ENCODE peak calls at places on chromosomes 3 and 15, in eight cellular contexts. S, Y, E, O, C, W, D and K are unnamed samples.
A peak's percentile ranks its signal among the peaks of the same experiment; 100 is the strongest.

GRCh38 chr3:53812434-53812833 is 33.8 kb downstream of the CHDH start:
- DNase-seq in C (no peak), O (no peak), W (no peak), D (no peak), Y (no peak), E (no peak), S (no peak), K (no peak)

GRCh38 chr15:43873651-43874050 is 46.8 kb downstream of the WDR76 start:
- DNase-seq in E (no peak), S (no peak), Y (no peak), W (no peak), C (no peak), D (no peak), O (no peak), K (no peak)

GRCh38 chr15:60795889-60796288 is 316.9 kb upstream of the ICE2 start:
- DNase-seq in C (no peak), S (no peak), E (no peak), D (no peak), O (no peak), W (no peak), Y (no peak), K (no peak)

GRCh38 chr3:194691481-194692281 is 6.0 kb downstream of the FAM43A start:
- DNase-seq in Y (no peak), O (peak; percentile 18), W (no peak), D (no peak), C (no peak), E (peak; percentile 68), S (no peak), K (no peak)

GRCh38 chr15:83199288-83199687 is 8.3 kb downstream of the HDGFL3 start:
- DNase-seq in O (no peak), E (no peak), W (no peak), D (no peak), Y (no peak), S (no peak), C (no peak), K (no peak)

GRCh38 chr3:129003578-129004112 is 2.5 kb downstream of the EFCC1 start:
- DNase-seq in D (no peak), W (no peak), E (no peak), S (peak; percentile 7), Y (no peak), C (no peak), O (peak; percentile 47), K (peak; percentile 83)

GRCh38 chr3:22117751-22118346 is 366.8 kb upstream of the ZNF385D start:
- DNase-seq in W (no peak), S (no peak), C (no peak), Y (no peak), D (peak; percentile 61), E (peak; percentile 63), O (no peak), K (peak; percentile 15)

GRCh38 chr15:67521770-67522568 is 1.0 kb downstream of the C15orf61 start:
- DNase-seq in S (no peak), D (peak; percentile 45), C (peak; percentile 20), W (no peak), E (peak; percentile 40), O (no peak), Y (no peak), K (no peak)

GRCh38 chr3:136513367-136513766 is 238.8 kb downstream of the STAG1 start:
- DNase-seq in O (no peak), W (no peak), Y (no peak), S (no peak), E (no peak), D (no peak), C (no peak), K (no peak)

GRCh38 chr3:197149528-197149927 is 119.9 kb upstream of the MELTF start:
- DNase-seq in S (no peak), D (no peak), W (no peak), E (peak; percentile 48), C (no peak), O (no peak), Y (no peak), K (no peak)

GRCh38 chr3:51332156-51332555 is 52.9 kb upstream of the MANF start:
- DNase-seq in E (no peak), W (no peak), Y (no peak), O (no peak), S (no peak), D (no peak), C (no peak), K (no peak)

GRCh38 chr3:172152869-172153268 is 113.5 kb downstream of the FNDC3B start:
- DNase-seq in D (no peak), E (peak; percentile 68), S (no peak), C (no peak), W (no peak), O (no peak), Y (no peak), K (no peak)

GRCh38 chr3:190024912-190025311 is 95.8 kb downstream of the P3H2 start:
- DNase-seq in C (no peak), S (no peak), W (no peak), D (no peak), Y (no peak), E (peak; percentile 85), O (no peak), K (no peak)

GRCh38 chr15:45179221-45179985 is 8.4 kb downstream of the SHF start:
- DNase-seq in C (peak; percentile 29), E (peak; percentile 69), S (no peak), D (no peak), Y (no peak), O (no peak), W (no peak), K (no peak)

GRCh38 chr3:190366145-190366544 is 21.8 kb upstream of the CLDN16 start:
- DNase-seq in S (no peak), O (no peak), W (no peak), D (no peak), C (no peak), E (peak; percentile 11), Y (no peak), K (no peak)

GRCh38 chr3:122793568-122794416 is at the start of gene HSPBAP1:
- DNase-seq in C (peak; percentile 94), S (peak; percentile 83), E (peak; percentile 94), O (no peak), W (no peak), D (peak; percentile 92), Y (peak; percentile 90), K (no peak)

GRCh38 chr3:129603561-129603942 is 2.9 kb downstream of the PLXND1 start:
- DNase-seq in Y (no peak), D (no peak), E (no peak), W (no peak), S (no peak), C (no peak), O (no peak), K (no peak)

GRCh38 chr3:71025010-71025409 is 558.5 kb downstream of the FOXP1 start:
- DNase-seq in E (no peak), Y (no peak), O (no peak), W (no peak), D (no peak), S (no peak), C (no peak), K (no peak)

GRCh38 chr15:63461230-63461629 is 43.2 kb upstream of the USP3 start:
- DNase-seq in C (no peak), D (peak; percentile 37), W (peak; percentile 66), O (no peak), S (no peak), E (no peak), Y (no peak), K (no peak)

GRCh38 chr15:62569460-62570404 is 404.6 kb upstream of the C2CD4B start:
- DNase-seq in C (peak; percentile 79), Y (peak; percentile 51), D (peak; percentile 6), W (no peak), O (peak; percentile 67), S (no peak), E (no peak), K (peak; percentile 83)

GRCh38 chr3:98114264-98114663 is 16.3 kb upstream of the OR5H1 start:
- DNase-seq in C (no peak), O (no peak), W (no peak), Y (no peak), E (no peak), D (no peak), S (no peak), K (no peak)

GRCh38 chr3:196792771-196793170 is 53.1 kb downstream of the PAK2 start:
- DNase-seq in W (no peak), Y (no peak), S (no peak), D (peak; percentile 53), C (no peak), E (peak; percentile 42), O (no peak), K (no peak)

GRCh38 chr15:77282333-77282732 is 137.6 kb downstream of the PEAK1 start:
- DNase-seq in S (no peak), C (no peak), W (no peak), O (no peak), E (peak; percentile 59), D (peak; percentile 18), Y (no peak), K (no peak)

GRCh38 chr3:48042071-48042760 is 26.0 kb upstream of the MAP4 start:
- DNase-seq in D (no peak), S (no peak), W (no peak), Y (no peak), C (no peak), E (no peak), O (no peak), K (no peak)

GRCh38 chr15:45594322-45594721 is 7.1 kb downstream of the BLOC1S6 start:
- DNase-seq in O (no peak), E (no peak), C (no peak), D (no peak), W (no peak), Y (no peak), S (no peak), K (no peak)

GRCh38 chr15:81001180-81002003 is 669 bp downstream of the TLNRD1 start:
- DNase-seq in D (no peak), W (no peak), E (peak; percentile 66), C (peak; percentile 59), Y (peak; percentile 43), O (no peak), S (peak; percentile 25), K (peak; percentile 10)

GRCh38 chr3:142501004-142501926 is 53.4 kb upstream of the XRN1 start:
- DNase-seq in E (peak; percentile 56), O (no peak), Y (no peak), D (no peak), C (no peak), W (no peak), S (no peak), K (no peak)

GRCh38 chr3:70899816-70900215 is 587.4 kb upstream of the MDFIC2 start:
- DNase-seq in S (no peak), Y (no peak), O (no peak), C (no peak), D (no peak), E (no peak), W (no peak), K (no peak)

GRCh38 chr3:20811006-20811405 is 625.0 kb upstream of the SGO1 start:
- DNase-seq in E (no peak), C (no peak), W (no peak), S (no peak), Y (no peak), O (no peak), D (no peak), K (no peak)

GRCh38 chr3:21062724-21063436 is 688.1 kb downstream of the ZNF385D start:
- DNase-seq in O (no peak), S (no peak), C (no peak), E (no peak), D (no peak), W (no peak), Y (no peak), K (no peak)